ENCODE peak calls at places on chromosomes 7 and 10, in four cellular contexts. I, G, Y and S are unnamed samples.
A peak's percentile ranks its signal among the peaks of the same experiment; 100 is the strongest.

GRCh38 chr7:256461-256940 is 33.5 kb upstream of the FOXL3 start:
- DNase-seq in I (peak; percentile 55), G (no peak), Y (no peak), S (no peak)

GRCh38 chr10:18351426-18351825 is 211.2 kb downstream of the CACNB2 start:
- DNase-seq in I (no peak), G (no peak), Y (no peak), S (no peak)

GRCh38 chr7:78073470-78074382 is 275.2 kb downstream of the PHTF2 start:
- DNase-seq in I (no peak), G (no peak), Y (no peak), S (no peak)

GRCh38 chr7:90626011-90626410 is 29.9 kb downstream of the CDK14 start:
- DNase-seq in I (no peak), G (no peak), Y (no peak), S (peak; percentile 26)

GRCh38 chr7:83794834-83795233 is 145.9 kb upstream of the SEMA3E start:
- DNase-seq in I (no peak), G (no peak), Y (no peak), S (no peak)

GRCh38 chr7:159098795-159099194 is 45.9 kb downstream of the VIPR2 start:
- DNase-seq in I (peak; percentile 84), G (no peak), Y (peak; percentile 75), S (no peak)

GRCh38 chr10:127046975-127047877 is 142.0 kb downstream of the DOCK1 start:
- DNase-seq in I (no peak), G (no peak), Y (no peak), S (no peak)

GRCh38 chr7:140209866-140210609 is 33.3 kb upstream of the KDM7A start:
- DNase-seq in I (peak; percentile 71), G (no peak), Y (peak; percentile 72), S (no peak)

GRCh38 chr7:157577796-157578339 is 241.1 kb downstream of the DNAJB6 start:
- DNase-seq in I (peak; percentile 45), G (no peak), Y (no peak), S (no peak)

GRCh38 chr10:101250136-101250535 is 20.9 kb upstream of the LBX1 start:
- DNase-seq in I (no peak), G (no peak), Y (no peak), S (no peak)

GRCh38 chr7:10793995-10794780 is 179.5 kb upstream of the PHF14 start:
- DNase-seq in I (no peak), G (no peak), Y (no peak), S (no peak)

GRCh38 chr10:114618722-114619121 is 39.4 kb downstream of the ABLIM1 start:
- DNase-seq in I (no peak), G (no peak), Y (no peak), S (no peak)

GRCh38 chr7:103134866-103135554 is 13.9 kb downstream of the NAPEPLD start:
- DNase-seq in I (no peak), G (no peak), Y (no peak), S (no peak)

GRCh38 chr10:76675951-76676587 is 961.5 kb downstream of the KCNMA1 start:
- DNase-seq in I (peak; percentile 93), G (no peak), Y (peak; percentile 85), S (peak; percentile 4)

GRCh38 chr7:139016931-139017511 is 18.8 kb downstream of the ZC3HAV1L start:
- DNase-seq in I (peak; percentile 66), G (peak; percentile 95), Y (peak; percentile 74), S (peak; percentile 50)

GRCh38 chr10:33368086-33368485 is 33.6 kb upstream of the NRP1 start:
- DNase-seq in I (no peak), G (no peak), Y (no peak), S (no peak)

GRCh38 chr10:24465899-24466615 is 257.1 kb downstream of the KIAA1217 start:
- DNase-seq in I (no peak), G (peak; percentile 89), Y (no peak), S (peak; percentile 97)

GRCh38 chr10:67697646-67698245 is 1.8 kb upstream of the CTNNA3 start:
- DNase-seq in I (no peak), G (peak; percentile 58), Y (no peak), S (peak; percentile 16)

GRCh38 chr7:76259124-76260086 is 43.1 kb upstream of the HSPB1 start:
- DNase-seq in I (no peak), G (no peak), Y (no peak), S (no peak)

GRCh38 chr10:24425151-24425550 is 216.2 kb downstream of the KIAA1217 start:
- DNase-seq in I (no peak), G (no peak), Y (no peak), S (no peak)

GRCh38 chr7:44235582-44236332 is 35.0 kb downstream of the YKT6 start:
- DNase-seq in I (no peak), G (no peak), Y (no peak), S (peak; percentile 49)

GRCh38 chr7:5557920-5558401 is 134.3 kb upstream of the TNRC18 start:
- DNase-seq in I (peak; percentile 94), G (no peak), Y (peak; percentile 85), S (peak; percentile 41)

GRCh38 chr10:122186822-122187810 is 84.0 kb upstream of the BTBD16 start:
- DNase-seq in I (no peak), G (no peak), Y (no peak), S (no peak)

GRCh38 chr7:74104702-74105101 is 21.1 kb downstream of the LIMK1 start:
- DNase-seq in I (no peak), G (no peak), Y (no peak), S (peak; percentile 46)

GRCh38 chr7:27745064-27745583 is 5.2 kb downstream of the TAX1BP1 start:
- DNase-seq in I (no peak), G (peak; percentile 67), Y (no peak), S (peak; percentile 58)

GRCh38 chr10:103397191-103397825 is 882 bp downstream of the PDCD11 start:
- DNase-seq in I (no peak), G (no peak), Y (no peak), S (peak; percentile 36)

GRCh38 chr7:21429021-21429420 is 1.1 kb downstream of the SP4 start:
- DNase-seq in I (no peak), G (no peak), Y (no peak), S (no peak)

GRCh38 chr10:69874464-69874863 is 72.8 kb downstream of the COL13A1 start:
- DNase-seq in I (no peak), G (peak; percentile 69), Y (no peak), S (peak; percentile 45)

GRCh38 chr10:79123547-79123963 is 54.8 kb downstream of the ZMIZ1 start:
- DNase-seq in I (no peak), G (no peak), Y (no peak), S (no peak)

GRCh38 chr7:81366546-81366945 is 403.3 kb downstream of the HGF start:
- DNase-seq in I (no peak), G (no peak), Y (no peak), S (no peak)

GRCh38 chr10:51888263-51888662 is 188.9 kb upstream of the CSTF2T start:
- DNase-seq in I (no peak), G (no peak), Y (no peak), S (no peak)
- H3K27ac ChIP-seq in I (peak overlapping the region; percentile 3), G (no peak overlapping the region), Y (no peak overlapping the region), S (no peak overlapping the region)

GRCh38 chr10:71219918-71220688 is 7.7 kb downstream of the UNC5B start:
- DNase-seq in I (peak; percentile 34), G (no peak), Y (no peak), S (no peak)

GRCh38 chr10:71218833-71219120 is 6.4 kb downstream of the UNC5B start:
- DNase-seq in I (no peak), G (no peak), Y (no peak), S (no peak)

GRCh38 chr10:71222541-71223364 is 10.4 kb downstream of the UNC5B start:
- DNase-seq in I (peak; percentile 40), G (no peak), Y (peak; percentile 48), S (peak; percentile 23)

GRCh38 chr10:71221586-71222202 is 9.3 kb downstream of the UNC5B start:
- DNase-seq in I (peak; percentile 40), G (no peak), Y (peak; percentile 9), S (no peak)

DNA sequence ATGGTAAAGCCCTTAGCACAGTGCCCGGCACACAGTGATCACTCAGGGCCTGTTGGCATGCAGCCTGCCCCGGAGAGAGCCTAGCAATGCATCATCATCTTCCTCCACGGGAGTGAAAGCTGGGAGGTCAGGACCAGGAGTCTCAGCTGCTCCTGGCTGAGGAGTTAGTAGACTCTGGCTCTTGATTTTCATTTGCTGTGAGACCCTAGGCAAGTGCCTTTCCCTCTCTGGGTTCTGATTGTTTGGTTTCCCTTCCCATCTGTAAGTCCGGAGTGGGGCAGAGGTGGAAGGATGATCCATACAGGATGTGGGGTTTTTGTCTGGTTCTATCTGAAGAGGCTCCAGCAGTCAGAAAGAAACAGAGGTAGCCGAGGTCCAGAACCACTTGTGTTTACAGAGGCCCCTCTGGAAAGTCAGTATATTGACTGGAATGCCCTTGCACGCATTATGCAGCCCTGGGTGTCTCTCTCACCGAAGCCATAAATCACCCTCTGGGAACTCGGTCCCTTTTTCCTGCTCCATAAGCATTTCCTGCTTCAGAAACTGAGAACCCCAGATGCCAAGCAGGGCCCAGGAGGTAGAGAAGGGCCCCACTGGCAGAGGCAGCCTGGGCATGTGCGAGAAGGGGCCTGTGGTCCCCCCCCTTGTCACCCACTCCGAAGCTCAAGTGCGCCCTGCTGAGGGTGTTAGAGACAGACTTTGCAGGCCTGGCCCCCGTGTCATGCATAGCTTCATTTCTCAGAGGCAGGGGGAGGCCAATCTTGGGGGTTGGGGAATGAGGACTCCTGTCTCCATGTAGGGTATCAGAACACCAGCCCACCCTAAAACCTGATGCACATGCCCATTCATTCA is 8.5 kb downstream of the UNC5B start:
- DNase-seq in I (peak; percentile 48), G (no peak), Y (peak; percentile 50), S (no peak)
- H3K4me1 ChIP-seq in I (peaks cover 20% of the 10 kb centered on the region), G (peaks cover 14% of the 10 kb centered on the region), Y (peaks cover 6% of the 10 kb centered on the region), S (peaks cover 20% of the 10 kb centered on the region)

DNA sequence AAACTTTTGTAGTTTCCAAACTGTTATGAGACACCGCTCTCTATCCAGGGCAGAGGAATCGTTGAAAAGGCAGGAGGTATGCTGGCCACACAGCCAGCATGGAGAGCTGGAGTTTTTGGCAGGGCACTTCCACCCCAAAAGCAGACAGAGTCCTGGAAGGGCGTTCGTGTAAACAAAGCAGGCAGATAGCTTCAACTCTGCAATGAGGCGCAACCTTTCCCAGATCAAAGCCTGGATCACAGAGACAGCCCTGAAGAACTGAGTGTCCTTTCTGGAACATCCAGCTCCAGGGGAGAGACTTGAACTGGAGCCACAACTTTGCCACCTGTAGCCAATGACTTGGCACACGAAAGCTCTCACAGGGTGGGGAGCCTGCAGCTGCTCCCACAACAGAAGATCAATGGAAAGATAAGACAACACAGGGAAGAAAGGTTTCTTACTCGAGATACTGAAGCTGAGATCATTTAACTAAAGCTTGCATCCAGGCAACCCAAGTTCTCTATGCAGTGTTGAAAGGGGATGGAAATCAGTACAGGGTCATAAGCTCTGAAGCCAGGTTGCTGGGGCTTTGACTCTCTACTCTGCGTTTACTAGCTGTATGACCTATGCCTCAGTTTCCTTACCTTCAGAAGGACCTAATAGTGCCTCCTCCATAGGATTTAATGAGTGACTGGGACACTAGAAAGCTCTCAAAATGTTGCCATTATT is 434.7 kb upstream of the NPVF start:
- DNase-seq in I (peak; percentile 70), G (no peak), Y (peak; percentile 88), S (no peak)
- H3K27ac ChIP-seq in I (peak overlapping the region; percentile 28), G (no peak overlapping the region), Y (peak overlapping the region; percentile 83), S (no peak overlapping the region)

DNA sequence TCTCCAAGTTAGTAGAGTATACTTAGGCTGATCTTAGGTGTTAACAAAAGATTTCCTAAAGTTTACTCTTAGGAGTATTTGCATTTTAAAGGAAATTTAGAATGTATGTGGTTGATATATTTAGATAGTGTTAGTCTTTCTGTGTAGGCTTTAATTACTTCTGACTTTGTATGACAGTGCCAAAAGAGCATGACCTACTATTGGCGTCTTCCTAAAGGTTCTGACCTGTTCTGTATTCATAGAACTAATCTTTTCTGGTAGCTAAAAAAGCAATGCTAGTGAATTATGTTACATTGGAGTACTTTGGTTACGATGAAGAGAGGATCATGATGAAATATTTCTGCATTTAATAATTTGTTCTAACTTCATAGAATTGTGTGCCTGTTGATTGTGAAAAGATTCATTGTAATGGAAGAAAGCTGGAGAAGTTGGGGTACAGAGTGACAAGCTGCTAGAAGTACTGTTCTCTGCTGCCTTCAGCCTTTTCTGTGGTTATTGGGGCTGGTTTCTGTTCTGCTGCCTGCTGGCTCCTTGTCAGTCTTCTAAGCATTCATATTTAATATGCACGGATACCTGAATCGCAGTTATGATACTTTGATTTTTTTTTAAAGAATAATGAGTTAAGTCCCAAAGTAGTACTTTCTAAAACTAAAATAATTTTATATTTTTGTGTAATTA is 13.2 kb downstream of the WAC start:
- DNase-seq in I (no peak), G (no peak), Y (no peak), S (no peak)
- H3K4me1 ChIP-seq in I (peaks cover 60% of the 10 kb centered on the region), G (peaks cover 20% of the 10 kb centered on the region), Y (peaks cover 27% of the 10 kb centered on the region), S (no peaks in the 10 kb centered on the region)